ENCODE peak calls at places on chromosomes 1 and 21, in nine cellular contexts. H, G, L, K, W, U, J, V and C are unnamed samples.

GRCh38 chr1:25544819-25545218 is 1.4 kb downstream of the LDLRAP1 start:
- DNase-seq in H (no peak), G (no peak), L (no peak), K (no peak), W (no peak), U (peak), J (no peak), V (no peak), C (peak)

GRCh38 chr21:25369524-25370300 is 237.6 kb downstream of the MRPL39 start:
- DNase-seq in H (no peak), G (peak), L (no peak), K (no peak), W (no peak), U (no peak), J (no peak), V (no peak), C (peak)

GRCh38 chr21:39788383-39788782 is 43.4 kb downstream of the IGSF5 start:
- DNase-seq in H (peak), G (peak), L (no peak), K (no peak), W (peak), U (peak), J (peak), V (no peak), C (peak)

GRCh38 chr1:27575861-27576331 is 28.0 kb downstream of the AHDC1 start:
- DNase-seq in H (peak), G (peak), L (peak), K (no peak), W (peak), U (peak), J (peak), V (no peak), C (no peak)

GRCh38 chr21:35840197-35840799 is 220.0 kb downstream of the SETD4 start:
- DNase-seq in H (no peak), G (peak), L (peak), K (peak), W (peak), U (peak), J (no peak), V (no peak), C (peak)

GRCh38 chr1:36525166-36525565 is 42.5 kb upstream of the CSF3R start:
- DNase-seq in H (no peak), G (no peak), L (no peak), K (no peak), W (no peak), U (no peak), J (no peak), V (no peak), C (no peak)

GRCh38 chr1:26706315-26706714 is 10.5 kb downstream of the ARID1A start:
- DNase-seq in H (no peak), G (no peak), L (no peak), K (no peak), W (no peak), U (no peak), J (no peak), V (no peak), C (no peak)

GRCh38 chr1:69858534-69858933 is 290.8 kb downstream of the LRRC7 start:
- DNase-seq in H (no peak), G (peak), L (no peak), K (no peak), W (no peak), U (no peak), J (no peak), V (no peak), C (no peak)

GRCh38 chr1:44808938-44809917 is 905 bp downstream of the BTBD19 start:
- DNase-seq in H (no peak), G (peak), L (peak), K (no peak), W (peak), U (no peak), J (peak), V (peak), C (peak)
- TF ChIP-seq CTCF in H (no peak), G (peak), L (no peak), K (peak), W (no peak), U (no peak), J (peak), V (no peak), C (peak)

DNA sequence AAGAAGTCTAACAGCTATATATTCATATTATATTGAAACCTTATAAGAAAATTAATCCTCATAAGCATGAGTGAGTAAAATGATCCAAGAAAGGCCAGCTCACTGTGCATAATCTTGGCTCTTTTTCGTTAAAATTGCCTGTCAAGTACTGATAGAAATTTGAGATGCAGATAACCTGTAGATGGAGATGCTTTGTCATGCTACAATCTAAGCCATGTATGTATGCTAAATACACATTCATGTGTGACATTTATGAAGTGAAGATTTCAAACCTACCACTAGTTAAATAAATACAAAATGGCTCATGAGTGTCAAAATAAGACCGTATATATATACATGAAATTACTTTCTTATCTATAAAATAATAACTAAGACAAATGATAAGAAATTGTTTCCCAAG is 1491.5 kb upstream of the PRMT6 start:
- DNase-seq in H (no peak), G (no peak), L (no peak), K (no peak), W (no peak), U (no peak), J (no peak), V (no peak), C (no peak)
- TF ChIP-seq CTCF in H (no peak), G (no peak), L (no peak), K (no peak), W (no peak), U (no peak), J (no peak), V (no peak), C (no peak)

DNA sequence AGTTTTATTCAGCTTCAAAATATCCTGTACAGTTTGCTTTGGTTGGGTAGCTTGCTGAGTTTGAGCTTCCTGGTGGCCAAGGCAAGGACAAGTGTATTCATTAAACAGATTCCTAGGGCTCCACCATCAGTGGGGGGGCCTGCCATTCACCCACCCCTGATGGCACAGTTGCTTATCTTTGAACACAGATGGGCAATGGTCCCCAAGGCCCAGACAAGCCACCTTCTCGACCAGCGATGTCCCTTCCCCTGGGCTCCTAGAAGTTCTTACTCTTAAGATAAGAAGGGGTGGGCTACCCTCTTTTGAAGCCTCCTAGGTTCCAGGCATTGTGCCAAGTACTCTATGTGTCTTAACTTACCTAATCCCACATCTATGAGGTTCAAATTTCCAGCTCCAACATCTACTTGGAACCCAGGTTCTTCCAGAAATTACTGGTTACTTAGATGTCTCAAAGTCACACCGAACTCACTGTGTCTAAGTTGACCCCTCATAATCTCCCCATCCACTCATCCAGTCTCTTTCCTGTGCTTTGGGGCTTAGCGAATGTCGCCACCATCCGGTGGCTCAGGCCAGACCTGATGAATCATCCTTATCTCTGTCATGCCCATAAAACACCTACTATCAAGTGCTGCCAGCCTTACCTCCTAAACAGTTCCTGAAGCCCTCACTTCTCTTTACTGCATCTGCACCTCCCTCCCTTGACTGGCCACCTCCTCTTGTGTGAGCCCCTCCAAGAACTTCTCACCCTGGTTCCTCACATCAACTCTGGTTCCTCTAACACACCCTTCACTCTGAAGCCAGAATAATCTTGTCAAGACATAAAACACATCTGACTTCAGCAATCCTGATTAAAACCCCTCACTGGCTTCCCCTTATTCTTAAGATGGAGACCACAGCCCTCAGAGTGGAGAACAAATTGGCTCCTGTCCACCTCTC is 50.1 kb downstream of the KLHDC7A start:
- DNase-seq in H (peak), G (no peak), L (no peak), K (no peak), W (no peak), U (no peak), J (no peak), V (no peak), C (no peak)
- TF ChIP-seq CTCF in H (no peak), G (no peak), L (peak), K (no peak), W (no peak), U (no peak), J (no peak), V (no peak), C (no peak)

GRCh38 chr1:199042193-199042592 is 403.4 kb downstream of the PTPRC start:
- DNase-seq in H (no peak), G (no peak), L (no peak), K (no peak), W (no peak), U (no peak), J (no peak), V (no peak), C (no peak)

GRCh38 chr1:199041173-199041914 is 402.5 kb downstream of the PTPRC start:
- DNase-seq in H (no peak), G (peak), L (peak), K (no peak), W (no peak), U (no peak), J (no peak), V (no peak), C (no peak)

GRCh38 chr1:199044191-199044590 is 405.4 kb downstream of the PTPRC start:
- DNase-seq in H (no peak), G (no peak), L (no peak), K (no peak), W (no peak), U (no peak), J (no peak), V (no peak), C (no peak)

DNA sequence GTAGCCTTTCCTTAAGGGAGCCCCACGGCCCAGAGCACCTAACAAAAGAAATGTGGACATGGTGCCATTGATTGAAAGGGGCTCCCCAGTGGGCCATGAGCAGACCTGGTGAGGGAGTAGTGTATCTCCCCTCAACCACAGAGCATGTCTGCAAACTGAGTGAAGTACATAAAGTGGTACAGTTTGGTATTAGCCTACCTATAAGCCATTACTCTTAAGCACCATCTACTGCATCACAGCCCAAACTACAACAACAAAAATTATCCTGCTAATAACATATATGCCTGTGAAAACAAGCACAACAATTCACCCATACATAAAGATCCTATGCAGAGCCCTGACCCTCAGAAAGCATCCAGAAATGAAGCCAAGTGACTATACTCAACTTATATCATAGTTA is 407.8 kb downstream of the PTPRC start:
- DNase-seq in H (no peak), G (peak), L (no peak), K (no peak), W (no peak), U (no peak), J (no peak), V (no peak), C (no peak)
- TF ChIP-seq CTCF in H (no peak), G (peak), L (no peak), K (no peak), W (no peak), U (no peak), J (no peak), V (no peak), C (peak)

GRCh38 chr1:145895471-145895870 is 9.8 kb upstream of the ANKRD35 start:
- DNase-seq in H (no peak), G (no peak), L (no peak), K (no peak), W (no peak), U (no peak), J (no peak), V (no peak), C (no peak)

GRCh38 chr1:145898756-145899155 is 11.1 kb downstream of the ITGA10 start:
- DNase-seq in H (no peak), G (no peak), L (no peak), K (no peak), W (no peak), U (no peak), J (no peak), V (no peak), C (no peak)

GRCh38 chr1:145906954-145907755 is 2.7 kb downstream of the ITGA10 start:
- DNase-seq in H (no peak), G (peak), L (no peak), K (no peak), W (no peak), U (no peak), J (no peak), V (no peak), C (peak)

GRCh38 chr1:145897969-145898368 is 11.9 kb downstream of the ITGA10 start:
- DNase-seq in H (no peak), G (no peak), L (no peak), K (no peak), W (no peak), U (no peak), J (no peak), V (no peak), C (no peak)

DNA sequence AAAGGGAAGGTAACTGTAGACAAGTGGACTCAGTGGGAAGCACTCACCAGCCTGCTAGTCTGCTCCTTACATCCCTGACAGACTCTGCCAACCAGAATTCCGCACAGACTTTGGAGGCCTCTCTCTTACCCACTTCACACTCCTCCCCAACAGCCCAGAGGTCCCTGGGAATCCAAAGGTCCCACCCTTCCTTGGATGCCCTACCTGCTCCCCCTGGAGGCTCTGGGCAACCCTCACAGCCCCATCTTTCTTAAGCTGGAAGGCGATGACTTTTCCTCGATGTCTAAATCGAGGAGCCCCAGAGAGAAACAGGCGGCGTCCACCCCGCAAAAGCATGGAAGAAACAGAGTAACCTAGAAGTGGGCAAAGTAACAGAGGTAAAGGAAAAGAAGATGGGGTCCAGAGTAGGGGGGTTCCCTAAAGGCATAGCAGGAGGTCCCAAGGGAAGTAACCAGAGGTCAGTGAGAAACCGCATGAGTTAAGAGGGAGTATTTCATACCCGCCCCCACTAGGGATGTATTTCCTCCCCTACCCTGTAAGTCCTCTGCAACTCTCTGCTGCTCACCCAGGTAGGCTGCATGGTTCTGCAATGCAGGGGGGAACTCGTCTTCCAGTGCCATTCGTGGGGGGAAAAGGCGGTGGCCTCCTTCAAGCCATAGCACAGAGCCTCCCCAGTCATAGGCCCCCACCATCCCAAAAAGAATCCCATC is 8.4 kb downstream of the ITGA10 start:
- DNase-seq in H (no peak), G (no peak), L (no peak), K (no peak), W (no peak), U (no peak), J (no peak), V (no peak), C (no peak)
- TF ChIP-seq CTCF in H (no peak), G (no peak), L (no peak), K (no peak), W (no peak), U (no peak), J (no peak), V (no peak), C (peak)

GRCh38 chr1:191831572-191831971 is 326.7 kb upstream of the RGS18 start:
- DNase-seq in H (no peak), G (no peak), L (no peak), K (no peak), W (no peak), U (no peak), J (no peak), V (no peak), C (no peak)
- TF ChIP-seq CTCF in H (no peak), G (no peak), L (no peak), K (no peak), W (no peak), U (no peak), J (no peak), V (no peak), C (no peak)